ENCODE peak calls at places on chromosomes 5 and 9, in six cellular contexts. L, P, M, A, U and F are unnamed samples.

GRCh38 chr5:108743344-108743743 is 4.4 kb upstream of the FER start:
- DNase-seq in L (no peak), P (no peak), M (no peak), A (no peak), U (no peak), F (no peak)

GRCh38 chr9:113589890-113590289 is 126.4 kb downstream of the RGS3 start:
- DNase-seq in L (peak), P (no peak), M (no peak), A (no peak), U (peak), F (no peak)

GRCh38 chr9:93255994-93256877 is 72.3 kb downstream of the WNK2 start:
- DNase-seq in L (no peak), P (no peak), M (no peak), A (no peak), U (no peak), F (peak)

GRCh38 chr9:35470894-35471293 is 19.0 kb upstream of the RUSC2 start:
- DNase-seq in L (peak), P (no peak), M (no peak), A (no peak), U (no peak), F (no peak)

GRCh38 chr5:74919487-74919886 is 53.3 kb upstream of the FAM169A start:
- DNase-seq in L (peak), P (peak), M (no peak), A (no peak), U (peak), F (no peak)

GRCh38 chr5:41087461-41087860 is 16.3 kb upstream of the MROH2B start:
- DNase-seq in L (peak), P (no peak), M (no peak), A (no peak), U (no peak), F (no peak)

GRCh38 chr5:167964529-167964928 is 326.9 kb upstream of the WWC1 start:
- DNase-seq in L (no peak), P (no peak), M (no peak), A (no peak), U (no peak), F (no peak)

GRCh38 chr9:72524820-72525539 is 3.6 kb downstream of the TMC1 start:
- DNase-seq in L (peak), P (peak), M (no peak), A (peak), U (no peak), F (no peak)

GRCh38 chr9:94927762-94928158 is 201.3 kb downstream of the AOPEP start:
- DNase-seq in L (no peak), P (no peak), M (no peak), A (no peak), U (no peak), F (no peak)

GRCh38 chr5:132489051-132489770 is 1.4 kb downstream of the IRF1 start:
- DNase-seq in L (no peak), P (no peak), M (no peak), A (no peak), U (no peak), F (peak)

GRCh38 chr5:9698849-9699240 is 68.7 kb upstream of the TAS2R1 start:
- DNase-seq in L (no peak), P (no peak), M (no peak), A (no peak), U (no peak), F (no peak)

GRCh38 chr9:95092321-95093072 is 225.0 kb downstream of the FANCC start:
- DNase-seq in L (peak), P (no peak), M (no peak), A (peak), U (peak), F (no peak)

GRCh38 chr5:72597456-72597948 is 90.3 kb upstream of the ZNF366 start:
- DNase-seq in L (peak), P (no peak), M (no peak), A (peak), U (no peak), F (no peak)

GRCh38 chr5:28301676-28302075 is 1263.3 kb upstream of the CDH9 start:
- DNase-seq in L (peak), P (no peak), M (no peak), A (peak), U (no peak), F (no peak)

GRCh38 chr9:102778756-102779155 is 216.4 kb upstream of the CYLC2 start:
- DNase-seq in L (no peak), P (no peak), M (no peak), A (no peak), U (no peak), F (no peak)

GRCh38 chr5:57456056-57456455 is 26.6 kb downstream of the ACTBL2 start:
- DNase-seq in L (no peak), P (no peak), M (no peak), A (no peak), U (no peak), F (no peak)

GRCh38 chr5:159817262-159818029 is 98.8 kb upstream of the ADRA1B start:
- DNase-seq in L (peak), P (no peak), M (no peak), A (no peak), U (no peak), F (no peak)

GRCh38 chr5:158060216-158060615 is 201.3 kb upstream of the CLINT1 start:
- DNase-seq in L (peak), P (no peak), M (no peak), A (no peak), U (no peak), F (no peak)

GRCh38 chr9:95383845-95384244 is 66.3 kb upstream of the FANCC start:
- DNase-seq in L (no peak), P (no peak), M (no peak), A (no peak), U (no peak), F (no peak)

GRCh38 chr5:14331377-14331776 is 188.2 kb downstream of the TRIO start:
- DNase-seq in L (no peak), P (no peak), M (no peak), A (no peak), U (peak), F (no peak)

GRCh38 chr5:52007230-52007858 is 624.1 kb downstream of the ISL1 start:
- DNase-seq in L (peak), P (no peak), M (no peak), A (peak), U (peak), F (no peak)

GRCh38 chr9:132372177-132373095 is 17.6 kb upstream of the SETX start:
- DNase-seq in L (peak), P (no peak), M (no peak), A (no peak), U (peak), F (no peak)

GRCh38 chr5:84683594-84683993 is 298.9 kb upstream of the EDIL3 start:
- DNase-seq in L (no peak), P (no peak), M (no peak), A (no peak), U (no peak), F (no peak)

GRCh38 chr9:14351206-14351605 is 37.3 kb upstream of the NFIB start:
- DNase-seq in L (no peak), P (no peak), M (no peak), A (no peak), U (no peak), F (no peak)

GRCh38 chr5:14742427-14743010 is 78.0 kb downstream of the OTULIN start:
- DNase-seq in L (no peak), P (no peak), M (no peak), A (no peak), U (no peak), F (no peak)

GRCh38 chr5:78806544-78806943 is 158.0 kb upstream of the LHFPL2 start:
- DNase-seq in L (peak), P (no peak), M (no peak), A (no peak), U (no peak), F (no peak)

GRCh38 chr9:115694014-115694413 is 459.6 kb upstream of the PAPPA start:
- DNase-seq in L (peak), P (no peak), M (no peak), A (peak), U (no peak), F (no peak)

GRCh38 chr9:10534863-10535262 is 77.9 kb downstream of the PTPRD start:
- DNase-seq in L (peak), P (no peak), M (no peak), A (no peak), U (no peak), F (no peak)

GRCh38 chr5:34538026-34538672 is 118.0 kb upstream of the RAI14 start:
- DNase-seq in L (peak), P (peak), M (no peak), A (no peak), U (peak), F (no peak)

GRCh38 chr9:134565316-134565915 is 76.2 kb upstream of the COL5A1 start:
- DNase-seq in L (no peak), P (no peak), M (no peak), A (no peak), U (no peak), F (peak)

GRCh38 chr5:95760291-95761191 is 29.4 kb downstream of the RHOBTB3 start:
- DNase-seq in L (peak), P (no peak), M (no peak), A (peak), U (no peak), F (no peak)

GRCh38 chr5:174723979-174724483 is 351 bp upstream of the MSX2 start:
- DNase-seq in L (peak), P (no peak), M (no peak), A (no peak), U (no peak), F (no peak)

GRCh38 chr9:106828965-106829364 is 34.0 kb upstream of the ZNF462 start:
- DNase-seq in L (no peak), P (no peak), M (no peak), A (no peak), U (no peak), F (no peak)

GRCh38 chr5:75341934-75342333 is 4.9 kb downstream of the HMGCR start:
- DNase-seq in L (no peak), P (no peak), M (no peak), A (no peak), U (no peak), F (no peak)

GRCh38 chr5:62466228-62466627 is 53.7 kb downstream of the IPO11 start:
- DNase-seq in L (no peak), P (no peak), M (no peak), A (no peak), U (no peak), F (no peak)

GRCh38 chr5:96413028-96413427 is 20.0 kb downstream of the PCSK1 start:
- DNase-seq in L (no peak), P (no peak), M (no peak), A (no peak), U (no peak), F (no peak)